ENCODE peak calls at places on chromosomes 2 and 18, in five cellular contexts. U, Z, G, E and C are unnamed samples. For H3K4me1 and H3K36me3, the result is how much of the 10 kb centered on the place peaks cover.

GRCh38 chr2:120104002-120104467 is 91.2 kb downstream of the EPB41L5 start:
- DNase-seq in G (no peak), E (peak), U (no peak), Z (no peak), C (no peak)

GRCh38 chr2:9768388-9768787 is 74.9 kb upstream of the TAF1B start:
- DNase-seq in E (no peak), G (no peak), U (no peak), Z (no peak), C (no peak)

GRCh38 chr2:27765621-27766286 is 5.8 kb upstream of the MRPL33 start:
- DNase-seq in Z (peak), U (peak), G (peak), E (no peak), C (peak)

GRCh38 chr18:75915941-75916640 is 488.6 kb upstream of the SMIM21 start:
- DNase-seq in Z (peak), U (no peak), G (no peak), E (no peak), C (no peak)

GRCh38 chr2:15435474-15435873 is 125.7 kb downstream of the NBAS start:
- DNase-seq in Z (no peak), E (no peak), G (no peak), U (no peak), C (no peak)

GRCh38 chr2:587371-587960 is 89.7 kb downstream of the TMEM18 start:
- DNase-seq in Z (no peak), G (no peak), E (no peak), U (no peak), C (peak)

GRCh38 chr2:27954771-27955384 is 64.3 kb downstream of the BABAM2 start:
- DNase-seq in E (peak), U (no peak), Z (no peak), G (no peak), C (no peak)

GRCh38 chr2:66412874-66413273 is 22.1 kb upstream of the MEIS1 start:
- DNase-seq in Z (no peak), G (no peak), E (no peak), U (no peak), C (no peak)

GRCh38 chr2:223578846-223579245 is 23.3 kb downstream of the SCG2 start:
- DNase-seq in Z (no peak), G (no peak), E (no peak), U (no peak), C (no peak)

GRCh38 chr2:201909961-201910361 is 103.6 kb downstream of the CDK15 start:
- DNase-seq in E (no peak), U (no peak), G (no peak), Z (no peak), C (no peak)

GRCh38 chr2:9474361-9475117 is at the start of gene IAH1:
- DNase-seq in U (peak), Z (peak), E (no peak), G (peak), C (peak)

GRCh38 chr2:10536569-10537133 is 88.5 kb upstream of the ODC1 start:
- DNase-seq in Z (no peak), U (no peak), G (no peak), E (no peak), C (no peak)

GRCh38 chr2:134392689-134393476 is 139.0 kb downstream of the MGAT5 start:
- DNase-seq in U (no peak), Z (no peak), E (no peak), G (no peak), C (no peak)

GRCh38 chr2:136131961-136132839 is 14.3 kb upstream of the CXCR4 start:
- DNase-seq in U (peak), Z (no peak), E (no peak), G (peak), C (no peak)

GRCh38 chr2:1774929-1775328 is 30.6 kb upstream of the PXDN start:
- DNase-seq in E (no peak), Z (no peak), G (peak), U (no peak), C (no peak)

GRCh38 chr18:23317975-23318675 is 135.0 kb upstream of the RIOK3 start:
- DNase-seq in E (no peak), Z (no peak), U (no peak), G (no peak), C (no peak)

GRCh38 chr2:111175615-111176014 is 54.9 kb downstream of the BCL2L11 start:
- DNase-seq in U (no peak), Z (no peak), E (no peak), G (no peak), C (no peak)

GRCh38 chr2:144518744-144519596 is 949 bp downstream of the ZEB2 start:
- DNase-seq in Z (no peak), G (no peak), U (no peak), E (no peak), C (no peak)

GRCh38 chr2:235217814-235218213 is 266.0 kb downstream of the SH3BP4 start:
- DNase-seq in G (no peak), Z (no peak), E (no peak), U (no peak), C (no peak)

GRCh38 chr2:175259164-175259563 is 77.7 kb upstream of the ATP5MC3 start:
- DNase-seq in U (no peak), E (no peak), G (no peak), Z (no peak), C (no peak)

GRCh38 chr2:232897971-232898408 is 27.9 kb downstream of the SNORC start:
- DNase-seq in E (no peak), Z (no peak), U (no peak), G (no peak), C (no peak)

GRCh38 chr2:64105676-64106461 is 38.4 kb downstream of the PELI1 start:
- DNase-seq in U (no peak), Z (no peak), E (no peak), G (no peak), C (no peak)

GRCh38 chr2:7524211-7524594 is 607.0 kb downstream of the RNF144A start:
- DNase-seq in E (no peak), G (no peak), U (no peak), Z (no peak), C (no peak)

GRCh38 chr18:48191494-48191893 is 217.7 kb downstream of the ZBTB7C start:
- DNase-seq in G (no peak), U (no peak), E (no peak), Z (no peak), C (no peak)

GRCh38 chr2:98932778-98933343 is 3.2 kb downstream of the CRACDL start:
- DNase-seq in U (no peak), Z (no peak), G (no peak), E (no peak), C (no peak)

GRCh38 chr18:63005306-63005705 is 290.0 kb downstream of the PHLPP1 start:
- DNase-seq in Z (no peak), G (no peak), U (no peak), E (no peak), C (no peak)

GRCh38 chr2:172282944-172283343 is 144.4 kb upstream of the ITGA6 start:
- DNase-seq in E (peak), U (no peak), Z (no peak), G (no peak), C (no peak)

GRCh38 chr2:237480988-237481387 is 6.1 kb upstream of the MLPH start:
- DNase-seq in G (no peak), Z (no peak), E (no peak), U (no peak), C (no peak)

GRCh38 chr18:42706618-42707017 is 408.9 kb downstream of the RIT2 start:
- DNase-seq in U (no peak), E (peak), G (peak), Z (no peak), C (peak)

GRCh38 chr2:63790913-63791312 is 50.8 kb upstream of the UGP2 start:
- DNase-seq in G (no peak), E (no peak), U (no peak), Z (no peak), C (no peak)

GRCh38 chr2:118755362-118755761 is 92.1 kb downstream of the EN1 start:
- DNase-seq in Z (no peak), U (no peak), G (no peak), E (no peak), C (no peak)

GRCh38 chr2:54969295-54969939 is 80.8 kb downstream of the RTN4 start:
- DNase-seq in Z (no peak), G (no peak), U (no peak), E (no peak), C (no peak)

GRCh38 chr18:32093106-32093511 is 1.4 kb downstream of the RNF138 start:
- DNase-seq in E (no peak), Z (peak), G (peak), U (peak), C (peak)

GRCh38 chr2:20419752-20420151 is 27.1 kb upstream of the RHOB start:
- DNase-seq in U (no peak), Z (no peak), E (no peak), G (no peak), C (no peak)
- H3K4me1 ChIP-seq in U (under half), Z (under half), E (under half), G (half or more), C (under half)

GRCh38 chr2:100818003-100818605 is 1.8 kb upstream of the NPAS2 start:
- DNase-seq in E (no peak), Z (no peak), U (no peak), G (no peak), C (no peak)
- H3K4me3 ChIP-seq in E (peak), Z (peak), U (peak), G (peak), C (peak)

GRCh38 chr2:128155970-128156369 is 65.0 kb downstream of the UGGT1 start:
- DNase-seq in E (no peak), G (no peak), U (no peak), Z (no peak), C (no peak)
- H3K36me3 ChIP-seq in E (under half), G (half or more), U (under half), Z (half or more), C (under half)

GRCh38 chr18:13453714-13454113 is 235.2 kb downstream of the LDLRAD4 start:
- DNase-seq in E (no peak), G (no peak), U (no peak), Z (no peak), C (no peak)

GRCh38 chr18:13451661-13452447 is 233.3 kb downstream of the LDLRAD4 start:
- DNase-seq in U (no peak), E (no peak), G (no peak), Z (no peak), C (no peak)

GRCh38 chr18:13452851-13453524 is 234.4 kb downstream of the LDLRAD4 start:
- DNase-seq in Z (no peak), U (no peak), G (no peak), E (no peak), C (no peak)

GRCh38 chr18:13451208-13451530 is 232.6 kb downstream of the LDLRAD4 start:
- DNase-seq in U (no peak), G (no peak), E (no peak), Z (no peak), C (no peak)

DNA sequence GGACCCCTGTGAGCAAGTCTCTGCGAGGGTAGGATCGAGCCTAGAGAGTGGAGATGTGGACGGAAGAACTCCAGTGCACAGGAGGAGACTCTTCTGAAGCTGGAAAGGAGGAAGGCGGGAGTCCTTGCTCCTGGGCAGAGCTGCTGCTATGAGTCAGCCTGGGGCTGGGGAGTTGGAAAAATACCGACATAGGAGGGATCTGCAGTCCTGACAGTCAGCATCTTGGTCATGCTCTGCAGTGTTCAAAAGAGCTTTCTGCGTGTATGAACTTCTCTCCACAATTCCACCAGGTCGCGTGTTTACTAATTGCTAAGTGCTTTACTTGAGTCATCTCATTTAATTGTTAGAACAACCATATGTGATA is 233.9 kb downstream of the LDLRAD4 start:
- DNase-seq in U (no peak), Z (no peak), E (no peak), G (no peak), C (no peak)
- H3K4me1 ChIP-seq in U (under half), Z (half or more), E (under half), G (under half), C (under half)

GRCh38 chr18:4851301-4851700 is 345.8 kb downstream of the AKAIN1 start:
- DNase-seq in G (no peak), U (no peak), E (no peak), Z (no peak), C (no peak)

GRCh38 chr18:4858378-4859127 is 338.5 kb downstream of the AKAIN1 start:
- DNase-seq in E (no peak), U (no peak), G (no peak), Z (no peak), C (no peak)

GRCh38 chr18:4854664-4855063 is 342.4 kb downstream of the AKAIN1 start:
- DNase-seq in E (no peak), U (no peak), G (no peak), Z (no peak), C (no peak)
- H3K4me3 ChIP-seq in E (no peak), U (no peak), G (no peak), Z (no peak), C (no peak)

GRCh38 chr18:79697178-79697577 is 17.6 kb downstream of the CTDP1 start:
- DNase-seq in Z (no peak), U (no peak), G (peak), E (no peak), C (no peak)
- H3K36me3 ChIP-seq in Z (half or more), U (under half), G (half or more), E (under half), C (under half)

GRCh38 chr18:55405655-55406373 is 182.2 kb downstream of the TCF4 start:
- DNase-seq in E (no peak), U (no peak), G (peak), Z (peak), C (peak)
- H3K4me1 ChIP-seq in E (under half), U (under half), G (under half), Z (under half), C (under half)

GRCh38 chr2:44579136-44579836 is 217.5 kb downstream of the CAMKMT start:
- DNase-seq in G (no peak), Z (no peak), E (no peak), U (no peak), C (no peak)
- H3K4me3 ChIP-seq in G (no peak), Z (no peak), E (peak), U (no peak), C (no peak)

DNA sequence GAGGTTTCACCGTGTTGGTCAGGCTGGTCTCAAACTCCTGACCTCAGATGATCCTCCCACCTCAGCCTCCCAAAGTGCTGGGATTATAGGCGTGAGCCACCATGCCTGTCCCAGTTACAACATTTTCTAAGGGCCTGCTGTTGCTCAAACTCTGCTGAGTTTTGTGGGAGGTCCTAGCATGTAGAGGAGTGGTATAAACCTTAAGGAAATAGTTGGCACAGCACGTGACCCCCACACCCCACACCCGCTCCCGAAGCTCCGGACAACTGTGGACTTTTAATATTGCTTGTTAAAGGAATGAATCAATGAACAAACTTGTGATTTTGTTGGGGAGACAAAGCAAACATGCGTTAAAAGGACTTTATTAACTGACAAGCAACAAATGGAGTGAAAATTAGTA is 137.8 kb upstream of the GATA6 start:
- DNase-seq in G (no peak), U (no peak), Z (no peak), E (no peak), C (no peak)
- H3K36me3 ChIP-seq in G (under half), U (under half), Z (under half), E (under half), C (under half)